ENCODE peak calls at places on chromosomes 16 and 17, in four cellular contexts. M is brain microvascular endothelial cell, N is IMR-90, E is ovary. Q is an unnamed sample.

GRCh38 chr17:29567362-29568330 is 809 bp upstream of the ABHD15 start:
- DNase-seq in N (peak), E (peak), M (peak), Q (peak)

GRCh38 chr16:20393801-20394637 is 10.5 kb downstream of the PDILT start:
- DNase-seq in E (peak), M (no peak), N (no peak), Q (no peak)

GRCh38 chr17:47633996-47634395 is 15.7 kb upstream of the KPNB1 start:
- DNase-seq in M (no peak), N (no peak), E (no peak), Q (no peak)

GRCh38 chr16:77584205-77584859 is 138.0 kb upstream of the NUDT7 start:
- DNase-seq in E (peak), M (peak), N (peak), Q (no peak)

GRCh38 chr16:46857261-46857962 is 26.4 kb upstream of the C16orf87 start:
- DNase-seq in M (peak), E (no peak), N (peak), Q (no peak)

GRCh38 chr17:15270628-15271381 is 5.7 kb upstream of the PMP22 start:
- DNase-seq in N (no peak), E (no peak), M (no peak), Q (no peak)

GRCh38 chr17:1438593-1439083 is 17.4 kb downstream of the CRK start:
- DNase-seq in M (peak), N (peak), E (no peak), Q (no peak)

GRCh38 chr16:89700649-89701424 is 668 bp downstream of the SPATA2L start:
- DNase-seq in N (peak), E (peak), M (no peak), Q (no peak)

GRCh38 chr17:54891176-54891821 is 9.4 kb upstream of the TOM1L1 start:
- DNase-seq in M (peak), N (peak), E (no peak), Q (no peak)

GRCh38 chr17:2024572-2025219 is 438 bp downstream of the RTN4RL1 start:
- DNase-seq in M (no peak), N (no peak), E (no peak), Q (no peak)

GRCh38 chr17:40825596-40825995 is 3.2 kb upstream of the KRT10 start:
- DNase-seq in N (peak), E (no peak), M (no peak), Q (no peak)

GRCh38 chr16:83717308-83717707 is 90.5 kb upstream of the HSBP1 start:
- DNase-seq in M (no peak), N (no peak), E (no peak), Q (no peak)

GRCh38 chr17:6580628-6581027 is 24.3 kb upstream of the PITPNM3 start:
- DNase-seq in M (no peak), N (no peak), E (no peak), Q (no peak)

GRCh38 chr17:67655478-67656148 is 62.1 kb upstream of the NOL11 start:
- DNase-seq in E (no peak), M (no peak), N (no peak), Q (no peak)

GRCh38 chr17:31310877-31311276 is 3.0 kb downstream of the EVI2B start:
- DNase-seq in N (no peak), E (no peak), M (no peak), Q (no peak)

GRCh38 chr16:85168732-85169256 is 56.5 kb upstream of the CIBAR2 start:
- DNase-seq in E (peak), N (peak), M (no peak), Q (no peak)

GRCh38 chr17:1648582-1649115 is 1.0 kb downstream of the RILP start:
- DNase-seq in N (peak), M (peak), E (peak), Q (peak)

GRCh38 chr17:75940727-75941441 is at the start of gene FBF1:
- DNase-seq in E (peak), M (peak), N (peak), Q (peak)

GRCh38 chr16:80583466-80583865 is 42.7 kb downstream of the DYNLRB2 start:
- DNase-seq in E (no peak), M (peak), N (peak), Q (no peak)

GRCh38 chr17:82970067-82970466 is 109.3 kb upstream of the METRNL start:
- DNase-seq in M (no peak), E (peak), N (no peak), Q (peak)

GRCh38 chr16:25033852-25034251 is 18.7 kb upstream of the ARHGAP17 start:
- DNase-seq in N (peak), E (no peak), M (peak), Q (no peak)
- H3K27ac ChIP-seq in N (peak), E (no peak), M (peak), Q (no peak)

DNA sequence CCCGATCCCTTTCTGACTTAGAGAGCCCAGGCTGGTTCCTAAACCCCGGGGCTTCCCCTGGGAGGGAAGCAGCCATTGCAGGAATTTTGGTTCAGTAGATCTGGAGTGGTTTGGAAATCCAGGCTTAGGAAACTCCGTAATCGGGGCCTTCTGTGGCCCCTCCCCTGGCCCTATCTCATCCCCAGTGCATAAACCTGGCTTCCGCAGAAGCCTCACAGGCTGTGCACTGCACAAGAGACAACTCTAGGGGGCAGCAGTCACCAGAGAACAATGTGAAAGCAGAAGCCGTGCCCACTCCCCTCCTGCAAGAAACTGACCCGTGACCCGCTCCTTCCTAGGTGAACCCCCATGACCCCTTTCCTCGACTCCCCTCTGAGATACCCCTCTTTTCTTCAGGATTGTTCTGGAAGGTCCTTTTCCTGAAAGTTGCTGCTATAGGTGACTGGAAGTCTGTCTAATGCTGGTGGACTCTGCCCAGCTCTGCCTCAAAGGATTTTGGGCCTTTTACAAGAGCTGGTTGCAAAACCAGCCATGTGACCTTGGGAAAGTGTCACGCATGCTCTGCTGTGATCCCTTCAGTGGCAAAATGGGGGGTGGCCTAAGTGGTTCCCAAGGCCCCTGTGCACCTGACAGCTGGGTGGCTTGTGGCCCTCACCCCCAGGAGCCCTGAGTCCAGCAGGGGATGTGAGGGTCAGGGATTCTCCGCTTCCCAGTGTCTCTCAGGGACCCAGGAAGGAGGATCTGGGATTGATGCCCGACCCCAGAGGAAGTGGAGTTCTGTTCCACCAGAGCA is 14.4 kb downstream of the GUCY2D start:
- DNase-seq in M (peak), N (no peak), E (no peak), Q (peak)
- TF ChIP-seq CTCF in M (peak), N (peak), E (no peak), Q (no peak)

GRCh38 chr17:77428020-77428781 is 287.4 kb downstream of the SEC14L1 start:
- DNase-seq in E (peak), M (no peak), N (no peak), Q (peak)
- H3K27ac ChIP-seq in E (no peak), M (peak), N (peak), Q (peak)

GRCh38 chr16:50676684-50677225 is 4.4 kb downstream of the SNX20 start:
- DNase-seq in N (no peak), M (no peak), E (no peak), Q (no peak)

GRCh38 chr16:50675686-50676610 is 5.2 kb downstream of the SNX20 start:
- DNase-seq in N (no peak), M (no peak), E (no peak), Q (no peak)

GRCh38 chr16:50679266-50679665 is 1.8 kb downstream of the SNX20 start:
- DNase-seq in E (no peak), N (no peak), M (no peak), Q (no peak)

GRCh38 chr16:50674831-50675230 is 6.3 kb downstream of the SNX20 start:
- DNase-seq in N (no peak), M (no peak), E (no peak), Q (no peak)

GRCh38 chr16:50677351-50677750 is 3.8 kb downstream of the SNX20 start:
- DNase-seq in E (no peak), M (no peak), N (no peak), Q (no peak)
- TF ChIP-seq CTCF in E (no peak), M (peak), N (peak), Q (no peak)

GRCh38 chr17:44067547-44067945 is 1.1 kb upstream of the LSM12 start:
- DNase-seq in M (no peak), N (no peak), E (no peak), Q (no peak)
- H3K27ac ChIP-seq in M (no peak), N (no peak), E (peak), Q (no peak)

DNA sequence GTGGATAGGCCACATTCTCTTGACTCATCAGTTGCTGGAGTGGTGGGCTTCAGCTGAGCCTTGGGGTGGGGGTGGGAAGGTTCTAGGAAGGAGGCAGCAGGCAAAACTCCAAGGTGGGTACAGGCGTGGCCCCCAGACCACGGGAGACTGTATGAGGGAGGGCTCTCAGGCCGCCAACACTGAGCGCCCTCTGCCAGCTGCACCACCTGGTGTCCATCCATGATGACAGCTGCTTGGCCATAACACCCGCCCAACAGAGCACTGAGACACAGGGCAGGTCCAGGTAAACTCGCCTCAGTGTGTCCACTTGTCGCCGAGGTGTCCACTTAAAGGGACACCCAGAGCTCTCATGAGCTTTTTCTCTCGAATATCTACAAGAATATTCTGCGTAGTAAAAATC is 133.5 kb downstream of the C16orf95 start:
- DNase-seq in N (no peak), M (no peak), E (no peak), Q (no peak)
- TF ChIP-seq CTCF in N (no peak), M (no peak), E (no peak), Q (no peak)

DNA sequence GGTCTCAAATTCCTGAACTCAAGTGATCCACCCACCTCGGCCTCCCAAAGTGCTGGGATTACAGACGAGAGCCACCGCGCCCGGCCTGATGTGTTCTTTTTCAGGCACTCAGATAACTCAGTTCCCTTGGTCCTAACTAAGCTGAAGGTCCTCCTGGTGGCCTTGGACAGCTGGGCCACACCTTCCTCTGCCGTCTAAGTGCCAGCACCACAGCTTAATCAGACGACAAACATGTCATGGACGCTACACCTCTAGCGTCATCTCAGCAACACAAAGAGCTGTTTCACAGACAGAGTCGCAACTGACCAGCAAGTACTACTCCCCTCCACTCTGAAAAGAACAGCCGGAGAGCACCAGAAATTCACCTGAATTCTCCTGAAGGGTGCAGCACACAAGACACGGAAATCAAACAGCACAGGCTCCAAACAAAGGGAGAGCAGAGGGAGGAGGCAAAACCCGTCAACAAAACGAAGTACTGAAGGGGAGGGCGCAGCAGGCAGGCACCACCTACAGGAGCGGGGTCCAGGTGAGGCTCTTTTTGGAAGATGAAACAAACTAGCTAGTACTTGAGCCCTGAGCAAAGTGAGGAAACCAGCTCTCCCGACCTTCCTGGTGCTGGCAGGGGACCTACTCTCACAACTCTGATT is 4.4 kb downstream of the TRAP1 start:
- DNase-seq in M (no peak), E (no peak), N (no peak), Q (no peak)
- H3K27ac ChIP-seq in M (no peak), E (no peak), N (no peak), Q (no peak)